ENCODE peak calls at places on chromosomes 5 and 9, in ten cellular contexts. C is amniotic stem cell; J is GM04503; H is stimulated activated naive CD8-positive, alpha-beta T cell treated with anti-CD3 and anti-CD28 coated beads, Interleukin-15, Interleukin-2, amounts not matched to agents 100 U/mL and 50 U/mL, for 24 hours; B is NB4; Z is G401; K is left cardiac atrium; V is COR-L47; A is WTC11; M is SJSA1. L is an unnamed sample.

GRCh38 chr9:74570879-74571512 is 73.9 kb downstream of the RORB start:
- DNase-seq in C (no peak), J (no peak), H (peak), B (peak), Z (peak), K (no peak), V (no peak), A (peak), M (no peak), L (no peak)

GRCh38 chr5:151174612-151175101 is 17.1 kb upstream of the ANXA6 start:
- DNase-seq in C (no peak), J (no peak), H (no peak), B (no peak), Z (no peak), K (peak), V (no peak), A (no peak), M (peak), L (no peak)

GRCh38 chr9:129481424-129481823 is 139.5 kb downstream of the C9orf50 start:
- DNase-seq in C (no peak), J (no peak), H (no peak), B (no peak), Z (no peak), K (peak), V (no peak), A (no peak), M (no peak), L (no peak)

GRCh38 chr9:27626629-27627564 is 53.6 kb upstream of the C9orf72 start:
- DNase-seq in C (no peak), J (no peak), H (no peak), B (no peak), Z (no peak), K (no peak), V (no peak), A (no peak), M (no peak), L (no peak)

GRCh38 chr9:16653491-16654407 is 216.7 kb downstream of the BNC2 start:
- DNase-seq in C (no peak), J (no peak), H (no peak), B (no peak), Z (no peak), K (no peak), V (no peak), A (no peak), M (no peak), L (no peak)

GRCh38 chr5:141412853-141413539 is at the start of gene PCDHGA10:
- DNase-seq in C (peak), J (no peak), H (peak), B (peak), Z (peak), K (no peak), V (no peak), A (peak), M (no peak), L (no peak)

GRCh38 chr5:161547573-161548471 is 1.3 kb upstream of the GABRB2 start:
- DNase-seq in C (no peak), J (no peak), H (no peak), B (peak), Z (peak), K (peak), V (no peak), A (peak), M (no peak), L (no peak)

GRCh38 chr5:180018661-180019060 is 52.9 kb downstream of the RNF130 start:
- DNase-seq in C (no peak), J (no peak), H (no peak), B (no peak), Z (no peak), K (no peak), V (no peak), A (no peak), M (no peak), L (no peak)